ENCODE peak calls at places on chromosome 3, in four cellular contexts. O is HCT116; Z is CD4-positive, alpha-beta memory T cell; Q is left ventricle myocardium inferior. A is an unnamed sample. For H3K36me3 and H3K4me1, the result is how much of the 10 kb centered on the place peaks cover.

GRCh38 chr3:31421280-31422048 is 111.3 kb upstream of the STT3B start:
- DNase-seq in Q (no peak), O (no peak), Z (peak), A (no peak)

GRCh38 chr3:96478496-96478895 is 335.9 kb upstream of the EPHA6 start:
- DNase-seq in Z (no peak), Q (no peak), O (no peak), A (no peak)

GRCh38 chr3:187286467-187287059 is 5.0 kb downstream of the MASP1 start:
- DNase-seq in Q (no peak), Z (no peak), O (no peak), A (no peak)

GRCh38 chr3:72270072-72270611 is 485.2 kb upstream of the PROK2 start:
- DNase-seq in O (peak), Q (peak), Z (no peak), A (peak)

GRCh38 chr3:153209596-153209995 is 47.6 kb downstream of the RAP2B start:
- DNase-seq in Q (peak), Z (no peak), O (peak), A (no peak)

GRCh38 chr3:68919000-68919399 is 13.3 kb downstream of the TAFA4 start:
- DNase-seq in Z (no peak), Q (no peak), O (no peak), A (no peak)

GRCh38 chr3:175397407-175397806 is 538.3 kb downstream of the NAALADL2 start:
- DNase-seq in Q (no peak), O (no peak), Z (no peak), A (no peak)

GRCh38 chr3:41662288-41662687 is 299.6 kb downstream of the ULK4 start:
- DNase-seq in Z (no peak), O (no peak), Q (no peak), A (no peak)

GRCh38 chr3:20462723-20463122 is 276.7 kb upstream of the SGO1 start:
- DNase-seq in Z (no peak), O (no peak), Q (no peak), A (no peak)

GRCh38 chr3:123559040-123559861 is 25.6 kb downstream of the HACD2 start:
- DNase-seq in O (peak), Q (no peak), Z (peak), A (no peak)

GRCh38 chr3:14531856-14532395 is 8.2 kb downstream of the GRIP2 start:
- DNase-seq in Z (no peak), O (no peak), Q (no peak), A (no peak)

GRCh38 chr3:124636863-124637296 is 93.4 kb upstream of the UMPS start:
- DNase-seq in Q (no peak), O (no peak), Z (no peak), A (no peak)

GRCh38 chr3:110149763-110150162 is 812.4 kb upstream of the DPPA4 start:
- DNase-seq in Z (no peak), O (no peak), Q (no peak), A (no peak)

GRCh38 chr3:67790043-67790442 is 135.6 kb upstream of the SUCLG2 start:
- DNase-seq in Z (peak), Q (no peak), O (peak), A (no peak)

GRCh38 chr3:186909078-186909853 is 21.1 kb upstream of the ST6GAL1 start:
- DNase-seq in O (no peak), Z (peak), Q (no peak), A (peak)

GRCh38 chr3:158493931-158494330 is 77.1 kb upstream of the MLF1 start:
- DNase-seq in O (no peak), Q (no peak), Z (no peak), A (no peak)

GRCh38 chr3:156543043-156543555 is 11.8 kb downstream of the SSR3 start:
- DNase-seq in Z (no peak), Q (no peak), O (no peak), A (no peak)
- H3K36me3 ChIP-seq in Z (half or more), Q (half or more), O (half or more), A (under half)

GRCh38 chr3:179179256-179179655 is 31.1 kb downstream of the PIK3CA start:
- DNase-seq in Z (no peak), O (no peak), Q (no peak), A (no peak)

GRCh38 chr3:179181021-179181472 is 32.9 kb downstream of the PIK3CA start:
- DNase-seq in O (no peak), Q (no peak), Z (no peak), A (no peak)

GRCh38 chr3:179182892-179183291 is 34.7 kb downstream of the PIK3CA start:
- DNase-seq in Q (no peak), Z (no peak), O (no peak), A (no peak)

GRCh38 chr3:179179979-179180758 is 32.0 kb downstream of the PIK3CA start:
- DNase-seq in Q (no peak), O (no peak), Z (no peak), A (no peak)

GRCh38 chr3:179181993-179182551 is 33.9 kb downstream of the PIK3CA start:
- DNase-seq in O (no peak), Q (no peak), Z (no peak), A (no peak)
- H3K4me1 ChIP-seq in O (under half), Q (half or more), Z (half or more), A (half or more)

GRCh38 chr3:53193466-53194217 is 32.6 kb downstream of the PRKCD start:
- DNase-seq in Q (no peak), Z (no peak), O (no peak), A (no peak)
- H3K36me3 ChIP-seq in Q (under half), Z (under half), O (under half), A (under half)

GRCh38 chr3:70985572-70985971 is 598.0 kb downstream of the FOXP1 start:
- DNase-seq in Q (no peak), Z (no peak), O (no peak), A (no peak)
- H3K4me1 ChIP-seq in Q (half or more), Z (half or more), O (under half), A (under half)

GRCh38 chr3:48409291-48410201 is 20.3 kb downstream of the PLXNB1 start:
- DNase-seq in Z (no peak), Q (peak), O (no peak), A (peak)
- H3K36me3 ChIP-seq in Z (under half), Q (half or more), O (under half), A (under half)

GRCh38 chr3:143471705-143472104 is 352.1 kb downstream of the CHST2 start:
- DNase-seq in Q (no peak), O (no peak), Z (no peak), A (no peak)

GRCh38 chr3:143472731-143473523 is 353.4 kb downstream of the CHST2 start:
- DNase-seq in Q (no peak), Z (no peak), O (no peak), A (no peak)

GRCh38 chr3:143465638-143466037 is 346.1 kb downstream of the CHST2 start:
- DNase-seq in Q (no peak), O (no peak), Z (no peak), A (no peak)

GRCh38 chr3:143464850-143465249 is 345.3 kb downstream of the CHST2 start:
- DNase-seq in Q (no peak), O (no peak), Z (no peak), A (no peak)

DNA sequence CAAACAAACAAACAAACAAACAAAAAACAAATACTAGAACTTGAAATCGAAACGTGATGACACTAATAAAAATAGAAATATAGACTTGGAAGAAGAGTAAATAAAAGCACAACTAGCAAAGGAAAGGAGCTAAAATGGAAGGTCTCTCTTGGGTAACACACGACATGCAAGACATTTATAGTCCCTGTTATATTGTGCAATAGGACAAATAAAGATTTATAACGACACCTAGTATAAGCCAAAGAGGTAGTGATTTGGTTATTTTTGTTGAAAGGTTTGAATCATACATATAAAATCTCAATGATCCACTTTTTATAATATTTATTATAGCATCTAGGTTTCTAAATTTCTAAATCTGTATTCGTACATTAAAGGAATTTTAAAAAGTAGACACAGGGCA is 349.6 kb downstream of the CHST2 start:
- DNase-seq in O (no peak), Z (no peak), Q (no peak), A (no peak)
- H3K4me1 ChIP-seq in O (under half), Z (under half), Q (under half), A (under half)

DNA sequence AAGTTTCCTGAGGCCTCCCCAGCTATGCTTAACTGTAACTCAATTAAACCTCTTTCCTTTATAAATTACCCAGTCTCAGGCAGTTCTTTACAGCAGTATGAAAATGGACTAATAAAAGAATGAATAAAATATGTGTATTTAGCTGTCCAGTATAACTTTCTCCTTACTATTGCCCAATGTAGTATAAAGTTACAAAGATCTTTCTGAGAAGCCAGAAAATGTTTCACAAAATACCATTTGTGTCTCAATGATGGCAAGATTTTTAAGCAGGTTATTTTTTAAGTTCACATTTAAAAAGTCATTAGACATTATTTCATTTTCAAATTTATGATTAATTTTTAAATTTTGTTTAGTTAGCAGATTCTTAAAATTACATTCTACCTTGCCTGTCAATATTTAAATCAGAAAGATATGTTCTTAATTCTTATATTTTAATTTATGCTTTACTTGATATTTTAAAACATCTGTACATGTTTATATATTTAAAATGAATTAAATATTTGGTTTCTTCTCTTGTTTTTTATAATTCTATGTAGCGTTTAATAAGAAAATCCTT is 189.2 kb downstream of the GBE1 start:
- DNase-seq in Q (no peak), Z (no peak), O (no peak), A (no peak)
- H3K36me3 ChIP-seq in Q (under half), Z (under half), O (under half), A (under half)

GRCh38 chr3:46868948-46869347 is 5.7 kb upstream of the MYL3 start:
- DNase-seq in Z (no peak), O (no peak), Q (peak), A (no peak)
- H3K4me1 ChIP-seq in Z (under half), O (under half), Q (half or more), A (under half)